ENCODE peak calls at places on chromosomes 12 and 14, in five cellular contexts. A is tibial artery, M is left ventricle myocardium inferior, L is fibroblast of lung, R is bronchial epithelial cell. E is an unnamed sample.

GRCh38 chr14:69715725-69716482 is 51.0 kb upstream of the SRSF5 start:
- DNase-seq in M (peak), L (peak), R (peak), A (peak), E (no peak)

GRCh38 chr12:116759783-116760581 is 21.9 kb downstream of the RNFT2 start:
- DNase-seq in L (no peak), M (peak), R (no peak), A (peak), E (no peak)

GRCh38 chr12:132986885-132987225 is 688 bp downstream of the ZNF26 start:
- DNase-seq in L (peak), A (no peak), M (no peak), R (peak), E (no peak)

GRCh38 chr12:92146865-92147264 is 1.2 kb upstream of the BTG1 start:
- DNase-seq in R (no peak), M (no peak), A (no peak), L (no peak), E (no peak)

GRCh38 chr12:68674376-68674775 is 12.4 kb upstream of the NUP107 start:
- DNase-seq in A (no peak), L (no peak), M (no peak), R (no peak), E (no peak)

GRCh38 chr14:58298477-58298879 is at the start of gene ARID4A:
- DNase-seq in R (no peak), L (no peak), M (peak), A (peak), E (no peak)

GRCh38 chr12:32568241-32568640 is 110.9 kb upstream of the DNM1L start:
- DNase-seq in A (no peak), R (peak), L (peak), M (no peak), E (no peak)

GRCh38 chr14:100131181-100131580 is 28.3 kb downstream of the DEGS2 start:
- DNase-seq in L (no peak), M (no peak), A (no peak), R (no peak), E (no peak)

GRCh38 chr12:120598674-120599463 is 17.7 kb upstream of the POP5 start:
- DNase-seq in R (peak), L (peak), M (no peak), A (no peak), E (no peak)

GRCh38 chr14:92458959-92459478 is 54.6 kb upstream of the RIN3 start:
- DNase-seq in A (no peak), R (no peak), M (no peak), L (no peak), E (no peak)

GRCh38 chr14:37443461-37443860 is 151.6 kb downstream of the FOXA1 start:
- DNase-seq in R (no peak), M (no peak), L (peak), A (no peak), E (no peak)

GRCh38 chr14:98622208-98623051 is 649.6 kb downstream of the BCL11B start:
- DNase-seq in L (peak), R (peak), M (no peak), A (no peak), E (no peak)

GRCh38 chr12:124626841-124627502 is 59.6 kb upstream of the NCOR2 start:
- DNase-seq in M (peak), A (peak), L (peak), R (no peak), E (no peak)

GRCh38 chr14:69636051-69636639 is 24.7 kb downstream of the SUSD6 start:
- DNase-seq in A (no peak), M (no peak), L (no peak), R (no peak), E (no peak)

GRCh38 chr14:44700184-44700583 is 193.1 kb upstream of the FSCB start:
- DNase-seq in L (peak), R (no peak), M (no peak), A (no peak), E (no peak)

GRCh38 chr12:52058631-52059324 is 7.5 kb downstream of the NR4A1 start:
- DNase-seq in L (no peak), M (no peak), R (no peak), A (no peak), E (no peak)

GRCh38 chr12:25553083-25553482 is at the start of gene LMNTD1:
- DNase-seq in M (no peak), R (peak), A (no peak), L (peak), E (no peak)

GRCh38 chr14:47539065-47539464 is 136.3 kb downstream of the MDGA2 start:
- DNase-seq in A (no peak), M (no peak), L (peak), R (peak), E (peak)

GRCh38 chr12:15534870-15535269 is 212.6 kb downstream of the PTPRO start:
- DNase-seq in A (peak), R (no peak), M (no peak), L (no peak), E (no peak)

GRCh38 chr12:98727196-98727595 is 82.1 kb downstream of the APAF1 start:
- DNase-seq in M (no peak), L (no peak), A (no peak), R (no peak), E (no peak)

GRCh38 chr12:40921563-40922163 is 229.4 kb downstream of the CNTN1 start:
- DNase-seq in A (no peak), L (peak), R (peak), M (no peak), E (no peak)

GRCh38 chr12:115294443-115295133 is 610.6 kb upstream of the TBX3 start:
- DNase-seq in A (no peak), M (no peak), L (peak), R (peak), E (no peak)

DNA sequence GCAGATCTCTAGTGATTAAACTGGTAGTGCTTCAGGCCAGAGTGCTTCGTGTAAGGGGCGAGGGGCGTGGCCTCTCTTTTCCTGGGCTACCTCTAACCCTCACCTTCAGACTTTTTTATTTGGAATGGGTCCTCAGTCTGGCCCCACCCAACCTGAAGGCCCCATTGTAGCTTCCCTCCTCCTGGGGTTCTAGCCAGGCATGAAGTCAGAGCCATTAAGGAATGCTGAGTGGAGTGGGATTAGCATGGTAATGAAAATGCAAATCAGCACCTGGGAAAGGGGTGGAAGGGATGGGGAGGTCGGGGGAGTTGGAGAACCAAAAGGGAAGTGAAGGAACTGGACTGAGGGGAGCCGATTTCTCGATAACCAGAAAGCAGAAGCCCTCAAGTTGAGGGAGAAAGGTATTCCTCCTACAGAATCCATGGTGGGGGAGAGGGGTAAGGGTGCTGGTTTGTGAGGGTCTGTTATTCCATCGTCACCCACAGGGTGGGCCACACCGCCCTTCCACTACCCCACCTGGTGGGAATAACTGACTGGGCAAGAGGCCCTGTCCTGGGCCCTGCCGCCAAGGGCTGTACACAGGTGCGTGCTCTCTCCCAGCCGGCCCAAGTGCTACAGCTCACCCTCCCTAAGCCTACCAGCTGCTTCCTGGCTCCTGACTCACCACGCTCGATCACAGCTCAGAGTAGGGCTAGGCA is 14.1 kb downstream of the ZFHX2 start:
- DNase-seq in A (no peak), L (no peak), M (no peak), R (peak), E (no peak)
- H3K4me3 ChIP-seq in A (no peak), L (no peak), M (no peak), R (no peak), E (no peak)

GRCh38 chr12:57519758-57520007 is 631 bp downstream of the DDIT3 start:
- DNase-seq in M (no peak), A (peak), R (peak), L (no peak), E (no peak)

GRCh38 chr12:57522887-57523705 is 472 bp downstream of the MBD6 start:
- DNase-seq in L (peak), A (peak), M (peak), R (peak), E (no peak)

GRCh38 chr12:57522019-57522886 is at the start of gene MBD6:
- DNase-seq in L (peak), M (peak), A (peak), R (peak), E (peak)

GRCh38 chr12:57520008-57520726 is at the start of gene DDIT3:
- DNase-seq in M (peak), L (peak), R (peak), A (peak), E (peak)

GRCh38 chr12:57521475-57522018 is 1.1 kb upstream of the MBD6 start:
- DNase-seq in L (peak), R (peak), M (peak), A (peak), E (no peak)
- H3K4me3 ChIP-seq in L (no peak), R (no peak), M (peak), A (peak), E (peak)

GRCh38 chr14:62736004-62736403 is 309.3 kb downstream of the KCNH5 start:
- DNase-seq in M (no peak), R (no peak), A (no peak), L (no peak), E (no peak)
- H3K4me3 ChIP-seq in M (no peak), R (no peak), A (no peak), L (no peak), E (no peak)

GRCh38 chr12:57474430-57474829 is 5.2 kb downstream of the ARHGAP9 start:
- DNase-seq in A (no peak), M (no peak), L (no peak), R (no peak), E (no peak)

GRCh38 chr12:57476162-57476992 is 3.3 kb downstream of the ARHGAP9 start:
- DNase-seq in A (no peak), R (no peak), M (no peak), L (no peak), E (no peak)

GRCh38 chr12:57474862-57475261 is 4.8 kb downstream of the ARHGAP9 start:
- DNase-seq in A (no peak), L (no peak), M (no peak), R (no peak), E (no peak)

GRCh38 chr12:57473886-57474285 is 5.8 kb downstream of the ARHGAP9 start:
- DNase-seq in L (no peak), A (no peak), M (no peak), R (no peak), E (no peak)

DNA sequence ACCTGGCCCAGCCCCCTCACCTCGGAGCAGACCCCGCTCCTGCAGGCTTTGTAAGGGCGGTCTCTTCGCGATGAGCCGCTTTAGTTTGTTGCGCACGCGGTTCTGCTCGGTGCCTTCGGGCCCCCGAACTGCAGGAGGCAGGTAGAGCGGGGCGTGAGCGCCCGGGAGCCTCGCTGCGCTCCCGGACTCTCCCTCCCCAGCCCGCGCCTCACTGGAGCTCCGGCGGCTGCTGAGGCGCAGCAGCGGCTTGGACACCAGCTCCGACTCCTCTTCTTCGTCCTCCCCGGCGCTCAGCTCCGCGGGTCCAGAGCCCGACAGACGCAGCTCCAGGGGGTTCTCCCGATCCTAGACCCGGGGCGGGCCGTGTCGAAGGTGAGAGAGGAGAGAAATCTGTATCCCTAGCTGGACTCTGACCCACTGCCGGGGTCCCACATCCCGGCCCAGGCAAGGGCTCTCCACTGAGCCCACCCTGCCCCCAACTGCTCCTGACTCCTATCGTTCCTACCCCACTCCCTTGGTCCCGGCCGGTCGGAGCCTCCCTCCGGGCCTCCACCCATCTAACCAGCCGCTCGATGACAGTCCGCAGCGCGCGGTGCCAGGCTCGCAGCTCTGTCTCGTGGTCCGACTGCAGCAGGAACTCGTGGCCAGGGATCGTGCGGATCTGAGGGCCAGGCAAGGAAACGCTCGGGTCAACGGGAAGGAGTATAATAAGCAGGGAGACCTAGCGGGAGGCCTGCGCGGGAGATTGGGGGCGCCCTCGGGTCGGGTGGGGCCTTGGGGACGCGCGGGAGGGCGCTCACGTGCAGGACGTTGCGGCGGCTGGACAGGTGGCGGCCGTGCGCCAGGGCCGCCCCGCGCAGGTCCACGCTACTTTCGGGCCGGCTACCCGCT is 4.2 kb downstream of the ARHGAP9 start:
- DNase-seq in M (no peak), L (peak), A (no peak), R (no peak), E (no peak)
- H3K4me3 ChIP-seq in M (peak), L (no peak), A (peak), R (peak), E (no peak)

GRCh38 chr14:61719344-61720301 is 24.3 kb downstream of the HIF1A start:
- DNase-seq in A (no peak), L (no peak), R (no peak), M (no peak), E (no peak)
- H3K4me3 ChIP-seq in A (no peak), L (no peak), R (no peak), M (no peak), E (no peak)

GRCh38 chr12:11767029-11767724 is 117.7 kb downstream of the ETV6 start:
- DNase-seq in M (no peak), L (no peak), R (no peak), A (no peak), E (no peak)
- H3K4me3 ChIP-seq in M (no peak), L (no peak), R (no peak), A (no peak), E (peak)

GRCh38 chr14:103064978-103065377 is 7.6 kb upstream of the CDC42BPB start:
- DNase-seq in L (no peak), M (no peak), A (no peak), R (no peak), E (no peak)
- H3K4me3 ChIP-seq in L (no peak), M (no peak), A (no peak), R (no peak), E (no peak)

GRCh38 chr12:53383258-53383657 is 3.3 kb downstream of the SP1 start:
- DNase-seq in M (no peak), A (no peak), R (no peak), L (no peak), E (no peak)

GRCh38 chr12:53380104-53380796 is at the start of gene SP1:
- DNase-seq in R (peak), M (peak), A (peak), L (peak), E (no peak)

GRCh38 chr12:53381739-53382630 is 2.0 kb downstream of the SP1 start:
- DNase-seq in M (peak), A (peak), R (peak), L (peak), E (no peak)

GRCh38 chr12:53379389-53380103 is 430 bp upstream of the SP1 start:
- DNase-seq in M (peak), R (peak), L (peak), A (peak), E (peak)

DNA sequence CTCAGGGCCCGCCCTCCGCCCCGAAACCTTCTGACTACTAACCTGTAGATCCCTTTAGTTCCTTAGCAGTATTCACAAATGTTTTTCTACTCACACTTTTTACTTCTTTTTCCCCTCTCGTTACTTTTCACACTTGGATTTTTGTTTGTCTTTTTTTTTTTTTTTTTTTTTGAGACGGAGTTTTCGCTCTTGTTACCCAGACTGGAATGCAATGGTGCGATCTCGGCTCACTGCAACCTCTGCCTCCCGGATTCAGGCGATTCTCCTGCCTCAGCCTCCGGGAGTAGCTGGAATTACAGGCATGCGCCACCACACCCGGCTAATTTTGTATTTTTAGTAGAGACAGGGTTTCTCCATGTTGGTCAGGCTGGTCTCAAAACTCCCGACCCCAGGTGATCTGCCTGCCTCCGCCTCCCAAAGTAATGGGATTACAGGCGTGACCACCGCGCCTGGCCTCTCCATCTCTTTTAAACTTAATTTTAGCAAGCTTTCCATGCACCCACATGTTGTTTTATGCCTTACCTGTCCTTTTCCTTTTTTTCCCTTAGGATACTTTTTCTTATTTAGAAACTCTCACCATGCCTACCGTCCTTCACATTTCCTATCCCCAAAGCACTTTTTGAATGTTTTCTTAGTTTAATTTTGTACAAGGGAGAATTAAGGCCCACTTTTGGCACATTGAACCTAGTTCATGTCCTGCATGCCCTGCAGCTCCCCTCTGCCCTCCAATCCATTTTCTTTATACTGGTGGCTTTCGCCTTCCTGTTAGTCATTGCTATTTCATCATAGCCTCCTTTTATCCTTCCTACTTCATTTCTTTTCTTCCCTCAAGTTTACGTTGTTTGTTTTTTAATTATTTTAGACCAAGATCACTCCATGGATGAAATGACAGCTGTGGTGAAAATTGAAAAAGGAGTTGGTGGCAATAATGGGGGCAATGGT is 1.1 kb downstream of the SP1 start:
- DNase-seq in L (peak), M (no peak), R (peak), A (no peak), E (no peak)
- H3K4me3 ChIP-seq in L (peak), M (peak), R (peak), A (peak), E (peak)